ENCODE peak calls at places on chromosomes 5 and 9, in six cellular contexts. L, E, P, W, M and U are unnamed samples.

GRCh38 chr5:138542120-138542955 is 698 bp downstream of the ETF1 start:
- DNase-seq in L (no peak), E (no peak), P (peak; percentile 32), W (no peak), M (no peak), U (no peak)

GRCh38 chr5:177130211-177131018 is 3.2 kb upstream of the NSD1 start:
- DNase-seq in L (peak; percentile 48), E (no peak), P (no peak), W (no peak), M (no peak), U (no peak)

GRCh38 chr5:115599502-115599901 is 2.8 kb downstream of the TICAM2 start:
- DNase-seq in L (peak; percentile 80), E (no peak), P (no peak), W (no peak), M (no peak), U (no peak)

GRCh38 chr9:111150241-111150640 is 112.0 kb upstream of the LPAR1 start:
- DNase-seq in L (no peak), E (no peak), P (no peak), W (no peak), M (no peak), U (no peak)

GRCh38 chr5:99675974-99676373 is 747.2 kb upstream of the CHD1 start:
- DNase-seq in L (no peak), E (no peak), P (no peak), W (no peak), M (no peak), U (no peak)

GRCh38 chr9:6557883-6558282 is 87.6 kb downstream of the GLDC start:
- DNase-seq in L (peak; percentile 53), E (peak; percentile 94), P (no peak), W (no peak), M (no peak), U (peak; percentile 93)

GRCh38 chr9:114189823-114190562 is 34.7 kb downstream of the COL27A1 start:
- DNase-seq in L (no peak), E (no peak), P (no peak), W (no peak), M (no peak), U (no peak)

GRCh38 chr9:98472216-98472615 is 216.8 kb upstream of the TBC1D2 start:
- DNase-seq in L (no peak), E (no peak), P (no peak), W (no peak), M (no peak), U (no peak)

GRCh38 chr5:150082364-150082763 is 4.0 kb downstream of the CSF1R start:
- DNase-seq in L (no peak), E (no peak), P (no peak), W (no peak), M (no peak), U (no peak)

GRCh38 chr9:8052991-8053390 is 253.4 kb upstream of the DMAC1 start:
- DNase-seq in L (no peak), E (no peak), P (no peak), W (no peak), M (no peak), U (no peak)

GRCh38 chr5:82334085-82334680 is 56.0 kb upstream of the RPS23 start:
- DNase-seq in L (no peak), E (no peak), P (no peak), W (no peak), M (no peak), U (no peak)

GRCh38 chr5:134438268-134438622 is 26.6 kb upstream of the CDKN2AIPNL start:
- DNase-seq in L (no peak), E (no peak), P (no peak), W (no peak), M (no peak), U (no peak)

GRCh38 chr9:134501266-134502181 is 140.1 kb upstream of the COL5A1 start:
- DNase-seq in L (peak; percentile 27), E (no peak), P (no peak), W (no peak), M (no peak), U (no peak)

GRCh38 chr9:326667-327066 is 112.0 kb downstream of the DOCK8 start:
- DNase-seq in L (no peak), E (no peak), P (no peak), W (no peak), M (no peak), U (no peak)

GRCh38 chr9:21778300-21778699 is 24.1 kb upstream of the MTAP start:
- DNase-seq in L (no peak), E (no peak), P (no peak), W (no peak), M (no peak), U (no peak)

GRCh38 chr9:96218821-96219614 is 83.0 kb downstream of the HSD17B3 start:
- DNase-seq in L (no peak), E (no peak), P (no peak), W (no peak), M (no peak), U (no peak)

GRCh38 chr5:102760815-102761214 is 5.7 kb downstream of the PAM start:
- DNase-seq in L (peak; percentile 91), E (no peak), P (no peak), W (no peak), M (no peak), U (no peak)